ENCODE peak calls at places on chromosomes 3 and 15, in five cellular contexts. V, N, Z, H and A are unnamed samples.

GRCh38 chr3:37855363-37855970 is 6.2 kb upstream of the CTDSPL start:
- DNase-seq in Z (peak; percentile 78), V (peak; percentile 78), N (peak; percentile 73), H (peak; percentile 85), A (peak; percentile 97)

GRCh38 chr15:70715840-70716510 is 47.4 kb downstream of the UACA start:
- DNase-seq in V (no peak), H (no peak), N (no peak), Z (no peak), A (no peak)

GRCh38 chr3:133469140-133469731 is 69.4 kb downstream of the BFSP2 start:
- DNase-seq in Z (no peak), V (peak; percentile 66), H (no peak), N (no peak), A (no peak)

GRCh38 chr3:17342126-17342525 is 400.3 kb downstream of the TBC1D5 start:
- DNase-seq in V (no peak), H (no peak), N (no peak), Z (no peak), A (no peak)

GRCh38 chr3:17742837-17743659 is 617 bp upstream of the TBC1D5 start:
- DNase-seq in Z (no peak), N (no peak), H (no peak), V (no peak), A (no peak)

GRCh38 chr3:10334461-10334860 is 13.5 kb upstream of the SEC13 start:
- DNase-seq in V (no peak), Z (no peak), N (peak; percentile 20), H (peak; percentile 44), A (no peak)

GRCh38 chr15:25947336-25948080 is 84.4 kb upstream of the ATP10A start:
- DNase-seq in Z (no peak), H (peak; percentile 70), V (no peak), N (no peak), A (no peak)

GRCh38 chr3:161108840-161109239 is 3.7 kb upstream of the B3GALNT1 start:
- DNase-seq in N (peak; percentile 32), Z (no peak), H (no peak), V (no peak), A (no peak)

GRCh38 chr3:49700453-49701128 is 11.2 kb downstream of the RNF123 start:
- DNase-seq in H (peak; percentile 21), V (no peak), Z (no peak), N (no peak), A (no peak)

GRCh38 chr3:171101982-171102610 is 75.6 kb upstream of the SLC2A2 start:
- DNase-seq in N (peak; percentile 72), Z (no peak), V (no peak), H (no peak), A (no peak)

GRCh38 chr3:48881652-48882114 is 17.0 kb downstream of the SLC25A20 start:
- DNase-seq in N (no peak), V (no peak), H (no peak), Z (no peak), A (no peak)

GRCh38 chr3:146577662-146578061 is 27.5 kb downstream of the PLSCR5 start:
- DNase-seq in N (peak; percentile 75), H (peak; percentile 29), Z (no peak), V (peak; percentile 50), A (no peak)

GRCh38 chr3:63914312-63914711 is 2.1 kb upstream of the SCAANT1 start:
- DNase-seq in N (no peak), H (no peak), Z (no peak), V (no peak), A (no peak)

GRCh38 chr15:44101286-44101685 is 93.8 kb downstream of the FRMD5 start:
- DNase-seq in Z (no peak), N (peak; percentile 34), V (no peak), H (no peak), A (no peak)

GRCh38 chr3:71962561-71963240 is 177.8 kb upstream of the PROK2 start:
- DNase-seq in V (peak; percentile 34), H (no peak), Z (no peak), N (no peak), A (no peak)

GRCh38 chr3:158101330-158102218 is 4.6 kb downstream of the SHOX2 start:
- DNase-seq in H (peak; percentile 13), Z (no peak), V (no peak), N (no peak), A (no peak)

GRCh38 chr3:195931582-195932273 is 23.4 kb upstream of the TNK2 start:
- DNase-seq in H (no peak), N (no peak), V (no peak), Z (no peak), A (no peak)

GRCh38 chr3:11514191-11514770 is 129.4 kb downstream of the VGLL4 start:
- DNase-seq in Z (no peak), N (peak; percentile 96), V (no peak), H (no peak), A (no peak)

GRCh38 chr3:4310971-4311370 is 7.8 kb downstream of the SETMAR start:
- DNase-seq in H (no peak), N (no peak), V (no peak), Z (no peak), A (no peak)

GRCh38 chr3:49670940-49671290 is 3.2 kb upstream of the APEH start:
- DNase-seq in H (no peak), N (no peak), Z (no peak), V (no peak), A (no peak)

GRCh38 chr3:150293401-150294001 is 114.6 kb upstream of the TSC22D2 start:
- DNase-seq in H (no peak), N (peak; percentile 85), Z (no peak), V (no peak), A (no peak)

GRCh38 chr3:8524249-8524648 is 22.6 kb downstream of the LMCD1 start:
- DNase-seq in V (no peak), Z (no peak), N (no peak), H (no peak), A (no peak)

GRCh38 chr3:75631541-75631940 is 32.6 kb upstream of the FRG2C start:
- DNase-seq in N (no peak), Z (no peak), V (no peak), H (no peak), A (no peak)

DNA sequence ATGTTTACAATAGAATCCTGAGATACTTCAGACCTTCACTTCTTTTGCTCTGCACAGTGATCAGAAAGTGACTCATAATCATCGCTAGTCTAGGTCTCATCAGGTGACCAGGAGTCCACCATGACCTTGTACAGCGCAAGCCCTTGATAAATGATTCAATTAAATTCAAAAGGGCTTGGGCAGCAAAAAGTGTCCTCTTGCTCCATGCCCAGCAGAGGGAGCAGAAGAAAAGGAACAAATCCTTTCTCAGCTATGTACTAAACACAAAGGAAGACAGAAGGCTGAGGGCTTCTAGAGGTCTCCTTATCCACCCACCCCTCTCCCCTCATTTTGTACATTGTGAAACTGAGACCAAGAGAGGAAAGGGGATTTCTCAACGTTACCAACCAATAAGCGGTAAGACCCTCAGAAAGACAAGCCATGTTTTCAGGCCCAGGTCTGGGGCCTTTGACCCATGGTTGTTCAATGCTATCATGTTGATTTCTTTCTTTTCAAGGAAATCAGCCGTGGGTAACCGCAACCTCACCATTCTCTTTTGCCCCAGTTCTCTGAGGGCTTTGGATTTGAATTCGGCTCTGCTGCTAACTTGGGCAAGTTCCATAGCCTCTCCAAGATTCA is 74.8 kb downstream of the AQP9 start:
- DNase-seq in N (peak; percentile 46), V (peak; percentile 24), H (peak; percentile 62), Z (no peak), A (no peak)
- TF ChIP-seq CTCF in N (peak; percentile 76), V (peak; percentile 26), H (peak; percentile 65), Z (peak; percentile 21), A (no peak)

GRCh38 chr15:85477061-85477460 is 96.7 kb downstream of the AKAP13 start:
- DNase-seq in V (no peak), Z (no peak), H (no peak), N (no peak), A (no peak)

GRCh38 chr15:85475711-85476110 is 95.3 kb downstream of the AKAP13 start:
- DNase-seq in N (no peak), V (no peak), H (no peak), Z (no peak), A (no peak)

GRCh38 chr15:85475317-85475701 is 94.9 kb downstream of the AKAP13 start:
- DNase-seq in V (no peak), N (no peak), Z (no peak), H (no peak), A (no peak)

GRCh38 chr15:85479071-85479647 is 98.8 kb downstream of the AKAP13 start:
- DNase-seq in H (no peak), V (no peak), Z (no peak), N (peak; percentile 72), A (no peak)

GRCh38 chr15:85477730-85478129 is 97.3 kb downstream of the AKAP13 start:
- DNase-seq in H (no peak), N (peak; percentile 82), V (no peak), Z (no peak), A (no peak)
- TF ChIP-seq CTCF in H (no peak), N (peak; percentile 64), V (no peak), Z (no peak), A (no peak)

GRCh38 chr3:114597012-114597411 is 303.2 kb downstream of the TIGIT start:
- DNase-seq in Z (no peak), V (no peak), H (no peak), N (no peak), A (no peak)
- TF ChIP-seq CTCF in Z (no peak), V (no peak), H (peak; percentile 37), N (peak; percentile 16), A (no peak)

GRCh38 chr15:92941668-92942067 is 41.5 kb downstream of the CHD2 start:
- DNase-seq in N (no peak), H (no peak), Z (no peak), V (no peak), A (no peak)

GRCh38 chr15:92944946-92945521 is 44.9 kb downstream of the CHD2 start:
- DNase-seq in H (no peak), V (no peak), Z (no peak), N (no peak), A (no peak)

GRCh38 chr15:92938387-92938786 is 38.3 kb downstream of the CHD2 start:
- DNase-seq in N (no peak), V (no peak), H (no peak), Z (no peak), A (no peak)

GRCh38 chr15:92943581-92943980 is 43.5 kb downstream of the CHD2 start:
- DNase-seq in V (no peak), H (no peak), Z (no peak), N (no peak), A (no peak)

DNA sequence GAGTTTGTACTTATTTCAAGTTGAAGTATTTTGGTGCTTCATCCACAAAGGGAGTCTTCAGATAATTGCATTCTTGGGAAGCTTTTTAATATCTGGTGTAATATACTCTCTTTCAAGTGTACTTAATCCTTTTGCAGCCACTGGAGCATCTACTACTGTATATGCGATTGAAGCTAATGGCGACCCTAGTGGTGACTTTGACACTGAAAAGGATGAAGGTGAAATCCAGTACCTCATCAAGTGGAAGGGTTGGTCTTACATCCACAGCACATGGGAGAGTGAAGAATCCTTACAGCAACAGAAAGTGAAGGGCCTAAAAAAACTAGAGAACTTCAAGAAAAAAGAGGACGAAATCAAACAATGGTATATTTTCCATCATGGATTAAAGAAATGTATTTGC is 42.6 kb downstream of the CHD2 start:
- DNase-seq in Z (no peak), V (no peak), N (no peak), H (no peak), A (no peak)
- TF ChIP-seq CTCF in Z (no peak), V (no peak), N (no peak), H (no peak), A (no peak)